ENCODE peak calls at places on chromosome 10, in ten cellular contexts. D, X, Q, V, P, Y, F, B, E and K are unnamed samples.

GRCh38 chr10:80444646-80445319 is 9.3 kb upstream of the TSPAN14 start:
- DNase-seq in V (peak; percentile 72), P (peak; percentile 34), Q (no peak), B (peak; percentile 63), Y (peak; percentile 72), E (peak; percentile 83), D (peak; percentile 45), X (peak; percentile 76), F (peak; percentile 44), K (peak; percentile 80)

GRCh38 chr10:113997428-113997827 is 46.2 kb upstream of the ADRB1 start:
- DNase-seq in Q (no peak), E (no peak), P (peak; percentile 15), Y (no peak), F (no peak), V (no peak), D (no peak), X (no peak), B (no peak), K (no peak)

GRCh38 chr10:125117941-125118630 is 42.3 kb downstream of the CTBP2 start:
- DNase-seq in X (no peak), D (no peak), B (no peak), P (no peak), V (no peak), F (no peak), Q (no peak), E (peak; percentile 36), Y (no peak), K (no peak)

GRCh38 chr10:44864637-44865288 is 46.4 kb upstream of the TMEM72 start:
- DNase-seq in P (peak; percentile 87), F (peak; percentile 79), Y (peak; percentile 94), E (peak; percentile 87), B (peak; percentile 74), V (peak; percentile 63), Q (peak; percentile 99), D (peak; percentile 56), X (peak; percentile 77), K (peak; percentile 98)

GRCh38 chr10:4278161-4278560 is 493.2 kb upstream of the KLF6 start:
- DNase-seq in D (no peak), E (no peak), X (no peak), Q (no peak), B (no peak), Y (no peak), V (no peak), F (no peak), P (no peak), K (no peak)

GRCh38 chr10:111128331-111129167 is 51.7 kb downstream of the ADRA2A start:
- DNase-seq in Y (peak; percentile 48), F (no peak), E (peak; percentile 39), B (no peak), Q (no peak), V (no peak), X (no peak), D (no peak), P (no peak), K (peak; percentile 50)

GRCh38 chr10:35739998-35740397 is 97.9 kb upstream of the FZD8 start:
- DNase-seq in B (no peak), Q (no peak), F (no peak), E (peak; percentile 47), D (no peak), Y (no peak), P (no peak), V (no peak), X (peak; percentile 73), K (no peak)

GRCh38 chr10:20748551-20748950 is 148.6 kb downstream of the NEBL start:
- DNase-seq in D (no peak), E (no peak), P (no peak), X (no peak), V (no peak), Q (no peak), B (no peak), F (no peak), Y (no peak), K (no peak)

GRCh38 chr10:133326745-133327650 is 9.7 kb downstream of the CALY start:
- DNase-seq in E (no peak), P (no peak), B (no peak), X (peak; percentile 36), Q (no peak), Y (no peak), D (no peak), F (no peak), V (no peak), K (no peak)

GRCh38 chr10:103578782-103579382 is 85.4 kb downstream of the NEURL1 start:
- DNase-seq in Y (peak; percentile 75), P (no peak), D (no peak), X (peak; percentile 11), V (no peak), F (no peak), Q (no peak), B (no peak), E (no peak), K (no peak)

GRCh38 chr10:1043532-1043995 is 5.4 kb downstream of the IDI1 start:
- DNase-seq in E (peak; percentile 59), B (no peak), Y (no peak), F (no peak), V (no peak), Q (no peak), P (no peak), D (no peak), X (no peak), K (no peak)

GRCh38 chr10:98168766-98169165 is 34.3 kb downstream of the R3HCC1L start:
- DNase-seq in F (no peak), V (no peak), X (no peak), P (no peak), B (no peak), D (no peak), E (no peak), Y (no peak), Q (no peak), K (no peak)

GRCh38 chr10:84196941-84197340 is 2.6 kb downstream of the CDHR1 start:
- DNase-seq in P (peak; percentile 23), V (no peak), E (no peak), Q (no peak), F (no peak), B (no peak), Y (no peak), X (no peak), D (no peak), K (no peak)

GRCh38 chr10:15797346-15797745 is 63.0 kb downstream of the MINDY3 start:
- DNase-seq in F (no peak), B (no peak), D (no peak), P (no peak), Q (no peak), X (no peak), V (no peak), Y (no peak), E (no peak), K (no peak)

GRCh38 chr10:77609781-77610272 is 27.8 kb downstream of the KCNMA1 start:
- DNase-seq in Q (no peak), X (peak; percentile 88), Y (peak; percentile 19), P (no peak), F (no peak), V (no peak), B (peak; percentile 62), D (no peak), E (no peak), K (no peak)

GRCh38 chr10:44569193-44570091 is 184.5 kb upstream of the CXCL12 start:
- DNase-seq in F (no peak), V (peak; percentile 15), Y (no peak), E (peak; percentile 94), B (peak; percentile 85), P (no peak), X (peak; percentile 90), Q (no peak), D (no peak), K (peak; percentile 38)

GRCh38 chr10:127899766-127900382 is 7.0 kb upstream of the PTPRE start:
- DNase-seq in Q (no peak), E (no peak), F (no peak), Y (no peak), D (no peak), V (no peak), P (no peak), X (peak; percentile 74), B (no peak), K (peak; percentile 13)

GRCh38 chr10:25934673-25935139 is 677 bp downstream of the MYO3A start:
- DNase-seq in X (no peak), Q (peak; percentile 47), E (no peak), D (no peak), Y (peak; percentile 71), F (no peak), B (no peak), V (no peak), P (no peak), K (peak; percentile 85)

GRCh38 chr10:11017575-11018425 is at the start of gene CELF2:
- DNase-seq in D (no peak), Y (peak; percentile 86), X (no peak), F (peak; percentile 29), V (no peak), B (peak; percentile 15), E (peak; percentile 70), P (peak; percentile 78), Q (peak; percentile 79), K (peak; percentile 94)

GRCh38 chr10:129949411-129950335 is 14.4 kb downstream of the EBF3 start:
- DNase-seq in F (no peak), Y (peak; percentile 75), X (no peak), P (no peak), E (peak; percentile 72), V (no peak), B (peak; percentile 64), D (no peak), Q (peak; percentile 69), K (peak; percentile 82)

GRCh38 chr10:66180651-66181318 is 745.1 kb upstream of the LRRTM3 start:
- DNase-seq in E (peak; percentile 73), Q (no peak), B (peak; percentile 3), D (peak; percentile 25), X (peak; percentile 62), F (no peak), P (peak; percentile 75), V (peak; percentile 24), Y (peak; percentile 78), K (no peak)

GRCh38 chr10:20891338-20891714 is 5.8 kb downstream of the NEBL start:
- DNase-seq in P (no peak), B (peak; percentile 26), X (peak; percentile 93), F (no peak), V (no peak), Y (peak; percentile 11), E (no peak), D (no peak), Q (no peak), K (no peak)

GRCh38 chr10:92571649-92572048 is 2.2 kb downstream of the IDE start:
- DNase-seq in P (peak; percentile 3), E (no peak), B (no peak), F (no peak), Y (no peak), V (no peak), X (peak; percentile 72), Q (no peak), D (no peak), K (no peak)

GRCh38 chr10:78630944-78631838 is 437.6 kb upstream of the ZMIZ1 start:
- DNase-seq in B (no peak), D (no peak), Q (no peak), F (no peak), E (no peak), P (peak; percentile 59), V (no peak), Y (no peak), X (no peak), K (peak; percentile 24)